ENCODE peak calls at places on chromosomes 11 and 22, in eight cellular contexts. A, V, T, C, Z, R, H and X are unnamed samples.
A peak's percentile ranks its signal among the peaks of the same experiment; 100 is the strongest.

GRCh38 chr11:43504316-43504950 is 145.7 kb downstream of the TTC17 start:
- DNase-seq in A (no peak), Z (no peak), T (peak; percentile 66), V (no peak), C (peak; percentile 13), R (peak; percentile 12), H (no peak), X (peak; percentile 42)

GRCh38 chr11:13286247-13286821 is 8.7 kb downstream of the BMAL1 start:
- DNase-seq in H (no peak), C (no peak), V (no peak), R (no peak), T (no peak), Z (no peak), A (no peak), X (no peak)

GRCh38 chr11:125624756-125625213 is at the start of gene CHEK1:
- DNase-seq in H (no peak), R (no peak), V (no peak), A (no peak), C (no peak), Z (peak; percentile 10), T (no peak), X (no peak)

GRCh38 chr11:73170140-73170539 is 28.0 kb upstream of the FCHSD2 start:
- DNase-seq in C (no peak), R (no peak), T (peak; percentile 41), Z (no peak), H (no peak), V (no peak), A (no peak), X (no peak)

GRCh38 chr22:24593810-24594568 is 1.1 kb upstream of the LRRC75B start:
- DNase-seq in A (no peak), Z (peak; percentile 55), H (no peak), C (no peak), R (no peak), V (no peak), T (no peak), X (no peak)

GRCh38 chr11:125128450-125128849 is 17.0 kb upstream of the TMEM218 start:
- DNase-seq in T (no peak), H (no peak), C (peak; percentile 93), V (no peak), Z (no peak), R (no peak), A (no peak), X (no peak)

GRCh38 chr11:130029137-130029536 is 26.5 kb upstream of the PRDM10 start:
- DNase-seq in V (no peak), H (no peak), Z (no peak), C (no peak), R (no peak), T (no peak), A (no peak), X (no peak)

GRCh38 chr22:43378011-43378704 is 33.7 kb upstream of the MPPED1 start:
- DNase-seq in T (peak; percentile 86), V (no peak), R (no peak), H (no peak), Z (peak; percentile 39), C (peak; percentile 3), A (no peak), X (no peak)

GRCh38 chr11:76695767-76696166 is 25.2 kb upstream of the LRRC32 start:
- DNase-seq in Z (no peak), H (no peak), T (no peak), V (no peak), A (peak; percentile 14), R (no peak), C (no peak), X (no peak)

GRCh38 chr11:69010361-69010891 is 2.6 kb downstream of the MRGPRF start:
- DNase-seq in T (no peak), R (no peak), Z (no peak), H (peak; percentile 82), A (no peak), V (no peak), C (peak; percentile 16), X (no peak)

GRCh38 chr11:60367896-60368295 is 10.4 kb upstream of the MS4A7 start:
- DNase-seq in Z (no peak), T (no peak), V (no peak), A (no peak), R (no peak), C (no peak), H (no peak), X (no peak)

GRCh38 chr22:50627914-50628542 is at the start of gene ARSA:
- DNase-seq in C (peak; percentile 81), R (no peak), V (peak; percentile 85), H (peak; percentile 92), T (peak; percentile 88), Z (peak; percentile 86), A (peak; percentile 94), X (peak; percentile 74)

GRCh38 chr11:46120361-46120710 is 918 bp downstream of the PHF21A start:
- DNase-seq in T (peak; percentile 49), C (no peak), A (no peak), R (no peak), Z (peak; percentile 29), H (peak; percentile 65), V (peak; percentile 24), X (peak; percentile 29)

GRCh38 chr22:45975266-45976161 is 1.4 kb downstream of the WNT7B start:
- DNase-seq in R (no peak), V (no peak), C (no peak), H (no peak), T (peak; percentile 34), A (no peak), Z (no peak), X (no peak)

GRCh38 chr11:43577566-43578264 is 102.8 kb upstream of the HSD17B12 start:
- DNase-seq in H (no peak), A (no peak), T (no peak), R (no peak), Z (no peak), V (no peak), C (no peak), X (no peak)

GRCh38 chr11:1473011-1473628 is 13.5 kb downstream of the MOB2 start:
- DNase-seq in H (no peak), T (no peak), C (no peak), A (no peak), Z (no peak), V (peak; percentile 9), R (no peak), X (no peak)

GRCh38 chr11:35524780-35525179 is 636 bp downstream of the PAMR1 start:
- DNase-seq in A (no peak), C (peak; percentile 68), H (no peak), Z (no peak), V (no peak), R (no peak), T (no peak), X (no peak)

GRCh38 chr11:131217313-131218297 is 152.8 kb upstream of the NTM start:
- DNase-seq in C (peak; percentile 21), H (no peak), T (no peak), R (no peak), A (no peak), V (no peak), Z (no peak), X (peak; percentile 62)

GRCh38 chr11:24267015-24267414 is 229.8 kb upstream of the LUZP2 start:
- DNase-seq in R (no peak), A (no peak), T (no peak), H (no peak), Z (no peak), V (no peak), C (no peak), X (no peak)

GRCh38 chr11:62506413-62506940 is 40.1 kb downstream of the AHNAK start:
- DNase-seq in V (no peak), T (no peak), H (no peak), Z (no peak), C (no peak), A (no peak), R (no peak), X (no peak)

GRCh38 chr11:62507023-62507422 is 39.6 kb downstream of the AHNAK start:
- DNase-seq in Z (no peak), H (no peak), A (no peak), R (no peak), T (no peak), C (no peak), V (no peak), X (no peak)

GRCh38 chr11:62505784-62506145 is 40.8 kb downstream of the AHNAK start:
- DNase-seq in C (no peak), R (no peak), A (peak; percentile 65), T (no peak), Z (no peak), V (no peak), H (no peak), X (no peak)

GRCh38 chr11:62505112-62505783 is 41.4 kb downstream of the AHNAK start:
- DNase-seq in C (no peak), Z (peak; percentile 78), H (peak; percentile 76), T (peak; percentile 53), V (peak; percentile 36), A (no peak), R (no peak), X (peak; percentile 14)

GRCh38 chr11:62508336-62509058 is 38.1 kb downstream of the AHNAK start:
- DNase-seq in A (peak; percentile 85), V (peak; percentile 84), C (peak; percentile 36), R (peak; percentile 39), H (peak; percentile 96), Z (peak; percentile 84), T (peak; percentile 88), X (no peak)
- H3K4me3 ChIP-seq in A (no peak overlapping the region), V (peak overlapping the region; percentile 39), C (no peak overlapping the region), R (peak overlapping the region; percentile 43), H (peak overlapping the region; percentile 19), Z (no peak overlapping the region), T (no peak overlapping the region), X (no peak overlapping the region)

GRCh38 chr11:121112498-121113455 is 11.7 kb downstream of the TECTA start:
- DNase-seq in C (peak; percentile 82), R (peak; percentile 35), Z (peak; percentile 49), T (peak; percentile 85), H (peak; percentile 76), V (peak; percentile 52), A (peak; percentile 75), X (peak; percentile 73)
- TF ChIP-seq CTCF in C (peak; percentile 75), R (peak; percentile 67), Z (peak; percentile 54), T (peak; percentile 70), H (peak; percentile 14), V (peak; percentile 77), A (peak; percentile 58), X (peak; percentile 55)

GRCh38 chr22:39415506-39415905 is 15.9 kb downstream of the TAB1 start:
- DNase-seq in Z (no peak), H (no peak), C (no peak), A (no peak), R (no peak), V (peak; percentile 4), T (no peak), X (no peak)
- H3K36me3 ChIP-seq in Z (peaks cover 34% of the 10 kb centered on the region), H (peaks cover 33% of the 10 kb centered on the region), C (peaks cover 50% of the 10 kb centered on the region), A (peaks cover 50% of the 10 kb centered on the region), R (peaks cover 10% of the 10 kb centered on the region), V (peaks cover 52% of the 10 kb centered on the region), T (peaks cover 32% of the 10 kb centered on the region), X (peaks cover 30% of the 10 kb centered on the region)

DNA sequence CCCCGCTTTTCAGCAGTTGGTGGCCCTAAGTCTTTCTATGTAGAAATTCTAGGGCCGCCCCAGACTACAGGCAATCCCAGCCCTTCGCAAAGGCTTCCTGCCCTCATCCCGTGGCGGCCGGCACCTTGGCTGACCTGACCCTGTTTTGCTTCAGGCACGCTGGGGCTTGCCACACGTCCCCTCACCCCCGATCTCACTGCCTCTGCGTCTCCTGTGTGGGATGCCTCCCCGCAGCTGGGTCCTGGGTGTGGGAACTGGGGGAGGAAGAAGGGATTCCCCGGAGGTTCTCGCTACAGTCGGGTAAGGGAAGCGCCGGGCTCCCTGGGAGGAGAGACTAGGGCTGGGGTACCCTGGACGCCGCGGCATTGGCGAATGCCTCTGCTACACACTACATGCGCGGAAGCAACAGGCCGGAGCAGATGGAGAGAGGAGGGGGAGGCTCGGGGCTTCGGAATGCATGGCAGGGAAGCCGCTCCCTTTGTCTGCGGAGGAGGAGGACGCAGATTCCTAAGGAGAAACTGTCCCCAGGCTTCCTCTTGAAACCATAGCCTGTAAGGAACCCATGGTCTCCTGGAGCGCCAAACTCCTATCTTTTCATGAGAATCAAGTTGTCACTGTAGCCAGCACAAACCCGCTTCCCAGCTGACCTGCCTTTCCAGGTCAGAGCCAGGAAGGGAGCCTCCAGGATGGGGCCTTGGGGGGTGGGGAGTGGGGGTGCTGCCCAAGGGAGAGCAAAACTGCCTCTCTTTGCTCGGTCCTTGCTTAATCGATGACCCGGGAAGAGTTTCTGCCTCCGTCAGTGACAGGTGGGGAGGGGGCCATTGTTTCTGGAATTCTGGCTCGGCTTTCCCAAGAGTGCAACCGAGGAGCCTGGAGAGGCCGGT is 1.4 kb downstream of the DTX4 start:
- DNase-seq in V (no peak), H (no peak), C (peak; percentile 30), A (peak; percentile 70), T (peak; percentile 63), R (no peak), Z (peak; percentile 41), X (peak; percentile 15)
- H3K4me3 ChIP-seq in V (peak overlapping the region; percentile 77), H (peak overlapping the region; percentile 57), C (peak overlapping the region; percentile 54), A (peak overlapping the region; percentile 67), T (peak overlapping the region; percentile 56), R (peak overlapping the region; percentile 59), Z (peak overlapping the region; percentile 80), X (no peak overlapping the region)